ENCODE peak calls at places on chromosomes 5 and 9, in ten cellular contexts. Y is ACHN; T is AG10803; C is nephron progenitor cell; P is MCF 10A; Q is activated CD8-positive, alpha-beta memory T cell treated with anti-CD3 and anti-CD28 coated beads, Interleukin-2, amount 10 ng/mL, durations not matched to agents 7 days and 5 days; S is activated T-cell treated with anti-CD3 and anti-CD28 coated beads for 1 hour; A is H7; R is stimulated activated CD4-positive, alpha-beta T cell treated with anti-CD3 and anti-CD28 coated beads, TNF-alpha, amount 100 ng/mL, for 4 hours; D is HFF-Myc. B is an unnamed sample.

GRCh38 chr5:130541617-130542221 is 623.3 kb downstream of the HINT1 start:
- DNase-seq in Y (peak), T (peak), C (no peak), P (peak), Q (no peak), S (no peak), A (no peak), R (no peak), D (no peak), B (peak)

GRCh38 chr5:41156739-41157138 is 56.6 kb downstream of the C6 start:
- DNase-seq in Y (no peak), T (peak), C (no peak), P (peak), Q (no peak), S (no peak), A (no peak), R (no peak), D (no peak), B (no peak)

GRCh38 chr9:137965177-137965795 is 87.7 kb downstream of the CACNA1B start:
- DNase-seq in Y (no peak), T (no peak), C (no peak), P (no peak), Q (no peak), S (no peak), A (no peak), R (no peak), D (no peak), B (no peak)

GRCh38 chr9:8468048-8468600 is 668.5 kb upstream of the DMAC1 start:
- DNase-seq in Y (no peak), T (no peak), C (no peak), P (no peak), Q (no peak), S (no peak), A (no peak), R (no peak), D (no peak), B (no peak)

GRCh38 chr9:2015581-2016410 is 649 bp downstream of the SMARCA2 start:
- DNase-seq in Y (peak), T (peak), C (peak), P (peak), Q (peak), S (peak), A (peak), R (peak), D (no peak), B (peak)

GRCh38 chr9:74497750-74498615 is 848 bp downstream of the RORB start:
- DNase-seq in Y (no peak), T (peak), C (peak), P (no peak), Q (peak), S (no peak), A (peak), R (no peak), D (no peak), B (peak)

GRCh38 chr9:105252405-105252756 is 7.9 kb downstream of the SLC44A1 start:
- DNase-seq in Y (no peak), T (no peak), C (no peak), P (no peak), Q (no peak), S (no peak), A (no peak), R (no peak), D (no peak), B (no peak)

GRCh38 chr9:38142201-38142600 is 73.2 kb upstream of the SHB start:
- DNase-seq in Y (peak), T (peak), C (no peak), P (no peak), Q (no peak), S (no peak), A (no peak), R (no peak), D (no peak), B (peak)

GRCh38 chr5:19733612-19734495 is 254.1 kb downstream of the CDH18 start:
- DNase-seq in Y (no peak), T (no peak), C (no peak), P (no peak), Q (no peak), S (no peak), A (no peak), R (no peak), D (no peak), B (no peak)

GRCh38 chr5:123035950-123036390 is 555 bp downstream of the PPIC start:
- DNase-seq in Y (peak), T (peak), C (peak), P (peak), Q (no peak), S (no peak), A (peak), R (no peak), D (no peak), B (peak)

GRCh38 chr9:93660647-93661046 is 84.3 kb downstream of the PHF2 start:
- DNase-seq in Y (no peak), T (no peak), C (no peak), P (no peak), Q (no peak), S (no peak), A (no peak), R (no peak), D (no peak), B (no peak)

GRCh38 chr5:102286465-102286864 is 9.6 kb downstream of the SLCO4C1 start:
- DNase-seq in Y (no peak), T (no peak), C (no peak), P (no peak), Q (no peak), S (no peak), A (no peak), R (no peak), D (no peak), B (no peak)

GRCh38 chr5:100761192-100761591 is 141.9 kb downstream of the ST8SIA4 start:
- DNase-seq in Y (no peak), T (no peak), C (no peak), P (peak), Q (no peak), S (no peak), A (no peak), R (no peak), D (no peak), B (no peak)

GRCh38 chr9:17422994-17423680 is 155.7 kb upstream of the SH3GL2 start:
- DNase-seq in Y (no peak), T (peak), C (no peak), P (peak), Q (no peak), S (no peak), A (no peak), R (no peak), D (no peak), B (peak)

GRCh38 chr5:82603280-82603987 is 325.3 kb upstream of the RPS23 start:
- DNase-seq in Y (peak), T (no peak), C (no peak), P (no peak), Q (no peak), S (no peak), A (no peak), R (no peak), D (no peak), B (no peak)

GRCh38 chr5:124054564-124054963 is 542.6 kb downstream of the CSNK1G3 start:
- DNase-seq in Y (no peak), T (no peak), C (no peak), P (no peak), Q (no peak), S (no peak), A (no peak), R (no peak), D (no peak), B (no peak)

GRCh38 chr5:83492331-83492730 is 20.8 kb downstream of the VCAN start:
- DNase-seq in Y (no peak), T (no peak), C (no peak), P (peak), Q (no peak), S (no peak), A (no peak), R (no peak), D (no peak), B (peak)

GRCh38 chr9:38181216-38181615 is 112.2 kb upstream of the SHB start:
- DNase-seq in Y (no peak), T (no peak), C (no peak), P (no peak), Q (no peak), S (no peak), A (no peak), R (no peak), D (no peak), B (peak)

GRCh38 chr9:114504341-114505186 is 709 bp downstream of the WHRN start:
- DNase-seq in Y (peak), T (peak), C (peak), P (no peak), Q (peak), S (peak), A (peak), R (no peak), D (no peak), B (peak)

GRCh38 chr9:116599342-116599884 is 87.7 kb upstream of the TRIM32 start:
- DNase-seq in Y (no peak), T (no peak), C (no peak), P (no peak), Q (no peak), S (no peak), A (no peak), R (no peak), D (no peak), B (no peak)

GRCh38 chr5:10524376-10525123 is 39.3 kb upstream of the ANKRD33B start:
- DNase-seq in Y (peak), T (peak), C (no peak), P (peak), Q (no peak), S (no peak), A (no peak), R (no peak), D (peak), B (peak)

GRCh38 chr5:149855371-149855770 is 89.2 kb downstream of the PDE6A start:
- DNase-seq in Y (no peak), T (no peak), C (no peak), P (no peak), Q (no peak), S (no peak), A (no peak), R (no peak), D (no peak), B (no peak)

GRCh38 chr5:154546719-154547118 is 68.7 kb upstream of the HAND1 start:
- DNase-seq in Y (no peak), T (no peak), C (no peak), P (no peak), Q (no peak), S (no peak), A (no peak), R (no peak), D (no peak), B (no peak)

GRCh38 chr5:96753848-96754247 is 53.9 kb downstream of the ERAP1 start:
- DNase-seq in Y (no peak), T (no peak), C (no peak), P (no peak), Q (no peak), S (no peak), A (no peak), R (no peak), D (no peak), B (no peak)

GRCh38 chr9:34237836-34238235 is 59.0 kb downstream of the UBAP1 start:
- DNase-seq in Y (no peak), T (no peak), C (no peak), P (no peak), Q (no peak), S (no peak), A (no peak), R (no peak), D (no peak), B (no peak)

GRCh38 chr5:126198509-126198908 is 224.7 kb upstream of the GRAMD2B start:
- DNase-seq in Y (no peak), T (no peak), C (no peak), P (no peak), Q (no peak), S (no peak), A (no peak), R (no peak), D (no peak), B (no peak)

GRCh38 chr5:79070002-79070567 is 518 bp downstream of the BHMT2 start:
- DNase-seq in Y (no peak), T (peak), C (no peak), P (no peak), Q (no peak), S (no peak), A (peak), R (no peak), D (peak), B (no peak)

GRCh38 chr5:124180523-124181461 is 565.6 kb downstream of the ZNF608 start:
- DNase-seq in Y (no peak), T (peak), C (no peak), P (no peak), Q (no peak), S (no peak), A (no peak), R (no peak), D (peak), B (peak)

GRCh38 chr9:71121275-71122168 is at the start of gene TRPM3:
- DNase-seq in Y (no peak), T (no peak), C (peak), P (no peak), Q (no peak), S (no peak), A (peak), R (no peak), D (no peak), B (no peak)

GRCh38 chr9:33187519-33188218 is 20.5 kb upstream of the B4GALT1 start:
- DNase-seq in Y (no peak), T (peak), C (no peak), P (no peak), Q (no peak), S (no peak), A (no peak), R (no peak), D (no peak), B (no peak)